ENCODE peak calls at places on chromosomes 4 and X, in six cellular contexts. W, J, G, U, L and Z are unnamed samples.

GRCh38 chr4:67403342-67403741 is 142.0 kb downstream of the CENPC start:
- DNase-seq in W (no peak), J (no peak), G (no peak), U (no peak), L (no peak), Z (no peak)

GRCh38 chrX:120568047-120568446 is 7.3 kb upstream of the CUL4B start:
- DNase-seq in W (no peak), J (no peak), G (no peak), U (no peak), L (no peak), Z (peak; percentile 66)

GRCh38 chr4:169024762-169025161 is 14.7 kb upstream of the CBR4 start:
- DNase-seq in W (peak; percentile 34), J (no peak), G (no peak), U (peak; percentile 35), L (peak; percentile 35), Z (peak; percentile 64)

GRCh38 chr4:39280770-39281169 is 85.4 kb downstream of the RFC1 start:
- DNase-seq in W (no peak), J (no peak), G (no peak), U (no peak), L (no peak), Z (no peak)

GRCh38 chrX:150942958-150943594 is 40.1 kb upstream of the HMGB3 start:
- DNase-seq in W (no peak), J (no peak), G (no peak), U (no peak), L (no peak), Z (no peak)

GRCh38 chr4:106978046-106978774 is 57.9 kb downstream of the DKK2 start:
- DNase-seq in W (no peak), J (no peak), G (no peak), U (no peak), L (no peak), Z (no peak)

GRCh38 chr4:23333946-23334878 is 555.6 kb downstream of the PPARGC1A start:
- DNase-seq in W (peak; percentile 7), J (peak; percentile 97), G (no peak), U (peak; percentile 23), L (no peak), Z (peak; percentile 95)

GRCh38 chr4:99529218-99529617 is 18.4 kb downstream of the C4orf17 start:
- DNase-seq in W (no peak), J (no peak), G (no peak), U (no peak), L (no peak), Z (no peak)

GRCh38 chrX:79477691-79478090 is 110.6 kb upstream of the ITM2A start:
- DNase-seq in W (no peak), J (no peak), G (no peak), U (no peak), L (no peak), Z (peak; percentile 2)

GRCh38 chr4:89196056-89196674 is 84.8 kb downstream of the TIGD2 start:
- DNase-seq in W (no peak), J (peak; percentile 16), G (no peak), U (no peak), L (no peak), Z (no peak)

GRCh38 chrX:28016823-28017222 is 35.6 kb upstream of the DCAF8L1 start:
- DNase-seq in W (no peak), J (no peak), G (no peak), U (no peak), L (no peak), Z (peak; percentile 85)

GRCh38 chrX:67604979-67605703 is 61.3 kb downstream of the AR start:
- DNase-seq in W (no peak), J (peak; percentile 31), G (no peak), U (peak; percentile 80), L (no peak), Z (peak; percentile 66)

GRCh38 chrX:38327775-38328081 is 419 bp upstream of the RPGR start:
- DNase-seq in W (no peak), J (no peak), G (no peak), U (no peak), L (no peak), Z (no peak)
- TF ChIP-seq CTCF in W (no peak), J (no peak), G (no peak), U (no peak), L (no peak), Z (no peak)

DNA sequence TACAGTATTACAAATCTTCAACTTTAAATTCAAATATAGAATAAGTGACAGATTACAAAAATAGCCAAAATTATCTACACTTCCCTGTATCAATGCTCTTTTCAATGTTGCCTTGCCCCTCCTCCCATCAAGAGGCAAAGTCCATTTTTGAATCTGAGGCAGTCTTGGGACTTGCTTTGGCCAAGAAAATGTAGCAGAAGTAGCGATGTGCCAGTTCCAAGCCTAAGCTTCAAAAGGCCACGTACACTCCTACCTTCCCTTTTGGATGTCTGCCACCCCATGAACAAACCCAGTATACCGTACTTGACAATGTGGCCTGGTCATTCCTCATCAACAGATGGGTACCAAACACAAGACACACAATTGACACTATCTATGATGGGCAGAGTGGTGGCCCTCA is 24.1 kb downstream of the SEC24D start:
- DNase-seq in W (no peak), J (no peak), G (no peak), U (no peak), L (no peak), Z (no peak)
- H3K36me3 ChIP-seq in W (peaks cover 97% of the 10 kb centered on the region), J (no peaks in the 10 kb centered on the region), G (no peaks in the 10 kb centered on the region), U (peaks cover 95% of the 10 kb centered on the region), L (peaks cover 79% of the 10 kb centered on the region), Z (peaks cover 25% of the 10 kb centered on the region)

GRCh38 chr4:792729-793108 is 33.2 kb downstream of the CPLX1 start:
- DNase-seq in W (no peak), J (no peak), G (no peak), U (no peak), L (no peak), Z (no peak)
- H3K4me3 ChIP-seq in W (no peak overlapping the region), J (no peak overlapping the region), G (no peak overlapping the region), U (no peak overlapping the region), L (no peak overlapping the region), Z (no peak overlapping the region)

GRCh38 chrX:133335027-133335426 is 80.3 kb downstream of the GPC4 start:
- DNase-seq in W (peak; percentile 3), J (no peak), G (peak; percentile 29), U (peak; percentile 5), L (no peak), Z (peak; percentile 26)
- TF ChIP-seq CTCF in W (peak; percentile 61), J (peak; percentile 47), G (peak; percentile 34), U (peak; percentile 67), L (peak; percentile 37), Z (peak; percentile 41)

GRCh38 chrX:10137516-10137915 is 19.3 kb upstream of the CLCN4 start:
- DNase-seq in W (no peak), J (no peak), G (no peak), U (no peak), L (no peak), Z (no peak)
- H3K36me3 ChIP-seq in W (peaks cover 72% of the 10 kb centered on the region), J (no peaks in the 10 kb centered on the region), G (no peaks in the 10 kb centered on the region), U (peaks cover 11% of the 10 kb centered on the region), L (no peaks in the 10 kb centered on the region), Z (peaks cover 4% of the 10 kb centered on the region)